ENCODE peak calls at places on chromosome 18, in four cellular contexts. One of them, this sample, is unnamed.

GRCh38 chr18:24078391-24078790 is 60.5 kb upstream of the CABYR start:
- DNase-seq in tibial nerve: no peak
- DNase-seq in fibroblast of the aortic adventitia: no peak
- DNase-seq in AG10803: no peak
- DNase-seq in this sample: no peak

GRCh38 chr18:63936156-63936931 is 12.8 kb upstream of the HMSD start:
- DNase-seq in tibial nerve: peak
- DNase-seq in fibroblast of the aortic adventitia: peak
- DNase-seq in AG10803: peak
- DNase-seq in this sample: peak

GRCh38 chr18:54388203-54389142 is 30.8 kb downstream of the C18orf54 start:
- DNase-seq in fibroblast of the aortic adventitia: peak
- DNase-seq in AG10803: peak
- DNase-seq in tibial nerve: no peak
- DNase-seq in this sample: no peak

GRCh38 chr18:36075862-36076587 is 8.7 kb upstream of the RPRD1A start:
- DNase-seq in AG10803: peak
- DNase-seq in tibial nerve: no peak
- DNase-seq in fibroblast of the aortic adventitia: peak
- DNase-seq in this sample: no peak

GRCh38 chr18:29188760-29189159 is 1011.8 kb upstream of the CDH2 start:
- DNase-seq in fibroblast of the aortic adventitia: no peak
- DNase-seq in tibial nerve: no peak
- DNase-seq in AG10803: no peak
- DNase-seq in this sample: no peak

GRCh38 chr18:63138469-63139340 is 180.9 kb downstream of the BCL2 start:
- DNase-seq in fibroblast of the aortic adventitia: no peak
- DNase-seq in tibial nerve: no peak
- DNase-seq in AG10803: peak
- DNase-seq in this sample: no peak

GRCh38 chr18:41449612-41450011 is 505.4 kb upstream of the PIK3C3 start:
- DNase-seq in fibroblast of the aortic adventitia: no peak
- DNase-seq in tibial nerve: no peak
- DNase-seq in AG10803: no peak
- DNase-seq in this sample: no peak

GRCh38 chr18:45012286-45012685 is 331.6 kb downstream of the SETBP1 start:
- DNase-seq in fibroblast of the aortic adventitia: no peak
- DNase-seq in tibial nerve: no peak
- DNase-seq in AG10803: peak
- DNase-seq in this sample: no peak

GRCh38 chr18:58363767-58364540 is 264.9 kb downstream of the ALPK2 start:
- DNase-seq in fibroblast of the aortic adventitia: peak
- DNase-seq in AG10803: peak
- DNase-seq in tibial nerve: no peak
- DNase-seq in this sample: no peak

GRCh38 chr18:69444221-69444620 is 43.5 kb downstream of the DOK6 start:
- DNase-seq in tibial nerve: no peak
- DNase-seq in fibroblast of the aortic adventitia: peak
- DNase-seq in AG10803: peak
- DNase-seq in this sample: no peak

GRCh38 chr18:3595282-3596273 is 145.6 kb downstream of the TGIF1 start:
- DNase-seq in AG10803: peak
- DNase-seq in tibial nerve: peak
- DNase-seq in fibroblast of the aortic adventitia: peak
- DNase-seq in this sample: no peak

GRCh38 chr18:2293109-2293839 is 278.0 kb downstream of the METTL4 start:
- DNase-seq in AG10803: no peak
- DNase-seq in fibroblast of the aortic adventitia: no peak
- DNase-seq in tibial nerve: no peak
- DNase-seq in this sample: no peak

GRCh38 chr18:9854801-9855676 is 30.7 kb upstream of the TXNDC2 start:
- DNase-seq in fibroblast of the aortic adventitia: no peak
- DNase-seq in tibial nerve: no peak
- DNase-seq in AG10803: no peak
- DNase-seq in this sample: no peak

GRCh38 chr18:3492166-3492565 is 42.2 kb downstream of the TGIF1 start:
- DNase-seq in AG10803: no peak
- DNase-seq in tibial nerve: no peak
- DNase-seq in fibroblast of the aortic adventitia: no peak
- DNase-seq in this sample: no peak

GRCh38 chr18:74604774-74605173 is 7.1 kb downstream of the ZNF407 start:
- DNase-seq in AG10803: peak
- DNase-seq in fibroblast of the aortic adventitia: peak
- DNase-seq in tibial nerve: no peak
- DNase-seq in this sample: no peak

GRCh38 chr18:13444430-13445240 is 226.1 kb downstream of the LDLRAD4 start:
- DNase-seq in fibroblast of the aortic adventitia: no peak
- DNase-seq in tibial nerve: no peak
- DNase-seq in AG10803: no peak
- DNase-seq in this sample: no peak

GRCh38 chr18:22673182-22673862 is 255.6 kb upstream of the CTAGE1 start:
- DNase-seq in tibial nerve: no peak
- DNase-seq in fibroblast of the aortic adventitia: no peak
- DNase-seq in AG10803: no peak
- DNase-seq in this sample: no peak

GRCh38 chr18:13218376-13219011 is at the start of gene LDLRAD4:
- DNase-seq in tibial nerve: no peak
- DNase-seq in AG10803: no peak
- DNase-seq in fibroblast of the aortic adventitia: no peak
- DNase-seq in this sample: no peak

GRCh38 chr18:11047156-11047555 is 102.2 kb downstream of the PIEZO2 start:
- DNase-seq in tibial nerve: no peak
- DNase-seq in fibroblast of the aortic adventitia: no peak
- DNase-seq in AG10803: no peak
- DNase-seq in this sample: no peak

GRCh38 chr18:50578651-50579050 is 18.8 kb downstream of the MAPK4 start:
- DNase-seq in fibroblast of the aortic adventitia: no peak
- DNase-seq in AG10803: no peak
- DNase-seq in tibial nerve: no peak
- DNase-seq in this sample: no peak

GRCh38 chr18:10923225-10923624 is 226.1 kb downstream of the PIEZO2 start:
- DNase-seq in fibroblast of the aortic adventitia: peak
- DNase-seq in AG10803: peak
- DNase-seq in tibial nerve: no peak
- DNase-seq in this sample: no peak

GRCh38 chr18:47115205-47115604 is 35.1 kb downstream of the HDHD2 start:
- DNase-seq in fibroblast of the aortic adventitia: no peak
- DNase-seq in tibial nerve: no peak
- DNase-seq in AG10803: no peak
- DNase-seq in this sample: no peak
- TF ChIP-seq CTCF in fibroblast of the aortic adventitia: no peak
- TF ChIP-seq CTCF in tibial nerve: no peak
- TF ChIP-seq CTCF in AG10803: no peak
- TF ChIP-seq CTCF in this sample: no peak

DNA sequence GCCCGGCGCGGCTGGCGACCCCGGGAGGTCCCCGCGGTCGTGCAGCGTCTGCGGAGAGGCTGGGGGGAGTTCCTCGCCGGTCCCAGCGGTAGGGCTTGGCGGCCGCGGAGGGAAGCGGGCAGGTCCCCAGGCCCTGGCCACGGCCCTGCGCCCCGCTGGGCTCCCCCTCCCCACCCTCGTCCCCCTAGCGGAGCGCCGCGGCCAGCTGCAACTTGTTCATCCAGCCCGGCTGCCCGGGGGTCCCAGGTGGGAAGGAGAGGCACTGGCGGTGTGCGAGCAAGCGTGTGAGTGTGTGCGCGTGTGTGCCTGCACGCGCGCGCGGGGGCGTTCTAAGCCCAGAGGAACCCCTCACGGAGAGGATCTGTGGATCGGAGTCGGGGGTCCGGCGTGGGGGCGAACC is 1.3 kb downstream of the PTPRM start:
- DNase-seq in fibroblast of the aortic adventitia: peak
- DNase-seq in tibial nerve: no peak
- DNase-seq in AG10803: peak
- DNase-seq in this sample: no peak
- TF ChIP-seq CTCF in fibroblast of the aortic adventitia: peak
- TF ChIP-seq CTCF in tibial nerve: no peak
- TF ChIP-seq CTCF in AG10803: no peak
- TF ChIP-seq CTCF in this sample: no peak

DNA sequence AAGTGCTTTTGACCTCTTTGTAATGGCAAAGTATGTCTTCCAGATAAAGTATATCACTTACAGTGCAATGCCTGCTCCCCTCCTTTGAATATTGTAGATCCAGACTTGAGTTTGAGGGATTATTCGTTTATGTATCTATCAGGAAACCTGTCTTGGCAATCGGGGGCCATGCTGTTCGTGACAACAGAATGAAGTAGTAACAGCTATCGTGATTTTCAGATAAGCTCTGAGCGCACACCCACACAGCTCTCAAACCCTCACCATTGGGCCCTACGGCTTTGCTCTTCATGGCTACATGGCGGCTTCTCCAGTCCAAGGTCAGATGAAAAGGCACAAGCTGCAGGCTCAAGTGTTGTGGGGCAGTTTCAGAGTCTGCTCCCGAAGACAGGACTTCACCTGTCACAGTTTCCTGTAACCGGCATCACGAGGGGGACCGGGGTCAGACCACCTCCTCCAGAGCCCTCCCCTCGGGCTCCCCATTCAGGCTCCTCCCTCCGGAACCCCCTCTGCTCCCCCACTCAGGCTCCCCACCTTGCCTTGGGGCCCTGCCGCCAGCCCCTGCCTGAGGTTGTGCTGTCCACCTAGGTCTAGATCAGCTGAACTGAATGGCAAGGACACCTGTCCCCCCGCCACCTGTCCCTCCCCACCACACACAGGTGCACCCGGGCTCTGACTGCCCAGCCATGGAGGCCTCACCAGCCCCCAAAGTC is 292.5 kb upstream of the SALL3 start:
- DNase-seq in AG10803: no peak
- DNase-seq in tibial nerve: no peak
- DNase-seq in fibroblast of the aortic adventitia: no peak
- DNase-seq in this sample: no peak
- TF ChIP-seq CTCF in AG10803: no peak
- TF ChIP-seq CTCF in tibial nerve: no peak
- TF ChIP-seq CTCF in fibroblast of the aortic adventitia: no peak
- TF ChIP-seq CTCF in this sample: no peak

DNA sequence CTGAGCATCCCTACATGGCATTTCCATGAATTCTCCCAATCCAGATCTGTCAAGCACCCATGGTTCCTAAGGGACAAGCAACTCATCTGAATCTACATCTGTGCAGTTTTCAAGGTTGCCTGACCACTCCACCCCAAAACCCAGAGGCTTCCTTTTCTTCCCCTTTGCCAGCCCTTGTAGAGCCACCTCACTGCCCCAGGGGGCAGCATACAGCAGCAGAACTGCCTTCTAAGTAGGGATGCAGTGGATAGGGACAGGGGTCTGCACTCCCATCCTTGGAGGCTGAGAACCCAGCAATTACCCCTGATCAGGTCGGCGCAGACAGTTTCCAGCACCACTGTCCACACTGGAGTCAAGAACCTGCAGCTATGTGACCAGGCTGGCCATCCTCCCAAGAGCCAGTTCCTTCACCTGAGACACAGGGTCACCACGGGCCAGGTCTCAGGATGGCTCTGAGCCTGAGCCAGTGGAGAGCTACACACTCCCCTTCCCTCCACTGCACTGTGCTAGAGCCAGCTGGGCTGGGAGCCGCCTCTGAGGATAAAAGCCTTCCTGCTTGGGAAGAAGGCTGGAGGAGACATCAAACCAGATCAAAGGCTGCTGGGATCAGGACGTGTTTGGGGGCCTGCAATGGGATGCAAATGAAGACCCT is 283.1 kb downstream of the CELF4 start:
- DNase-seq in AG10803: no peak
- DNase-seq in tibial nerve: no peak
- DNase-seq in fibroblast of the aortic adventitia: no peak
- DNase-seq in this sample: no peak
- TF ChIP-seq CTCF in AG10803: peak
- TF ChIP-seq CTCF in tibial nerve: no peak
- TF ChIP-seq CTCF in fibroblast of the aortic adventitia: no peak
- TF ChIP-seq CTCF in this sample: peak

DNA sequence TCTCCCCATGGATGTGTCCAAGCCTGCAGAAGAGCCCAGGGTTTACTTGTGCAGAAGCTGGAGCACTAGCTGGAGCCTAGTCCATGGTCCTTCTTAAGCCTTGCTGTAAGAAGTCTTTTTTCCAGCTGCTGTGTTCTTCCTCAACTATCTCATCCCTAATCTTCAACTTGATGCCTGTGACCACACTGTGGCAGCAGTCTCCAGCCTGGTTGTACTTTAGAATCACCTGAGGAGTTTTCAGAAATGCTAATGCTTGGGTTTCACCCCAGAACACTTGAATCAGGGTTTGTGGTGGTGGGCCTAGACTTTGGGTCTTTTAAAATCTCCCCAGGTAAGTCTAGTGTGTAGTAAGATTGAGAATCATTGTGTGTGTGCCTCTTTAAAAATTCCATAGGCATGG is 173.6 kb downstream of the ADCYAP1 start:
- DNase-seq in fibroblast of the aortic adventitia: no peak
- DNase-seq in tibial nerve: no peak
- DNase-seq in AG10803: no peak
- DNase-seq in this sample: no peak
- TF ChIP-seq CTCF in fibroblast of the aortic adventitia: no peak
- TF ChIP-seq CTCF in tibial nerve: no peak
- TF ChIP-seq CTCF in AG10803: no peak
- TF ChIP-seq CTCF in this sample: no peak

DNA sequence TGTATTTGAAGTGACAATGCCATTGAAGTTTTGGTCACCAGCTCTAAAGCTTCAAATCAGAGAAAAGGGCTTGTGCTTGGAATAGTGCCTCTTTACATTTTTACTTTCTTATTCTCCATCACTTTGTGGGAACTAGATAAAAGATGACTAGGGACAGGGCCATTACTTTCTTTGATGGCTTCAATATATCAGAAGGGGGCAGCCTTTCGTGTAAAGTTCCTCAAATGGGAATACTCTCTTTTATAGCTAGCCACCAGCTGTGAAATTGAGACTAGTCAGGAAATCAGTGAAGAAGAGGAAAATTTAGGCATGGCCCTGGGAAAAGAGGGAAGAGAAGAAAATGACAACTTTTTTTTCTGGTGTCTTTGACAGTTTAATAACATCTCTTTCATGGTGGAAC is 242.5 kb downstream of the DCC start:
- DNase-seq in AG10803: no peak
- DNase-seq in fibroblast of the aortic adventitia: no peak
- DNase-seq in tibial nerve: no peak
- DNase-seq in this sample: no peak
- TF ChIP-seq CTCF in AG10803: no peak
- TF ChIP-seq CTCF in fibroblast of the aortic adventitia: no peak
- TF ChIP-seq CTCF in tibial nerve: no peak
- TF ChIP-seq CTCF in this sample: no peak

DNA sequence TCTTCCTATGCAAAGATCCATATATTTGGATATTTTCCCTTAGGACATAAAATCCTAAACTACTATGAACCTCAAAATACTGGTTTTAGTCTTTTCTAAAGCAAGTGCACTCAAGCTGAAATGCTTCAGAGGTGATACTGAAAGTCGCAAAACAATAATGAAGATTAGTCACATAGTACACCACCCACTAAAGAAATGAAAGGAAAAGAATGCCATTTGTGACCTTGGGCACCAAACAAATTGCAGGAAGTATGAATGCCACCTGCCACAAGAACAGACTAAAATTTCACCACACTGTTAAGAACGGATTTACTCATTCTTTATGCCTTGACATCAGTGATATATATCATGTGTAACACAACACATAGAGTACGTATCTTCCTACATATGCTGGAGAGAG is 161.5 kb downstream of the ZNF521 start:
- DNase-seq in AG10803: no peak
- DNase-seq in fibroblast of the aortic adventitia: no peak
- DNase-seq in tibial nerve: no peak
- DNase-seq in this sample: no peak
- TF ChIP-seq CTCF in AG10803: no peak
- TF ChIP-seq CTCF in fibroblast of the aortic adventitia: no peak
- TF ChIP-seq CTCF in tibial nerve: no peak
- TF ChIP-seq CTCF in this sample: no peak

This sample was measured in D721Med.